ENCODE peak calls at places on chromosomes 6 and 20, in nine cellular contexts. S is HT1080; E is ecto neural progenitor cell; Z is brain microvascular endothelial cell; Q is NCI-H510A treated with DMSO at 0.1 percent for 48 hours; C is skeletal muscle cell; M is DMS153; W is KG1; P is activated naive CD8-positive, alpha-beta T cell treated with anti-CD3 and anti-CD28 coated beads, Interleukin-2, amount 50 U/mL, for 24 hours. A is an unnamed sample.

GRCh38 chr6:27684264-27685211 is 211.6 kb upstream of the ZNF184 start:
- DNase-seq in S (peak), E (peak), Z (peak), Q (peak), C (no peak), M (peak), W (peak), P (peak), A (peak)

GRCh38 chr6:53014034-53014433 is 18.9 kb upstream of the GSTA4 start:
- DNase-seq in S (no peak), E (no peak), Z (no peak), Q (no peak), C (no peak), M (no peak), W (no peak), P (no peak), A (peak)

GRCh38 chr6:168315626-168316025 is 4.0 kb downstream of the DACT2 start:
- DNase-seq in S (no peak), E (no peak), Z (no peak), Q (peak), C (no peak), M (no peak), W (no peak), P (no peak), A (no peak)

GRCh38 chr6:43796910-43797890 is 27.2 kb downstream of the VEGFA start:
- DNase-seq in S (no peak), E (no peak), Z (no peak), Q (no peak), C (no peak), M (no peak), W (no peak), P (no peak), A (no peak)

GRCh38 chr6:56958481-56958880 is 3.6 kb downstream of the BEND6 start:
- DNase-seq in S (peak), E (no peak), Z (no peak), Q (no peak), C (no peak), M (no peak), W (no peak), P (no peak), A (no peak)

GRCh38 chr6:112571886-112572285 is 224.8 kb downstream of the RFPL4B start:
- DNase-seq in S (no peak), E (no peak), Z (no peak), Q (no peak), C (no peak), M (no peak), W (no peak), P (no peak), A (peak)

GRCh38 chr20:39829713-39830112 is 859.3 kb downstream of the MAFB start:
- DNase-seq in S (no peak), E (no peak), Z (no peak), Q (no peak), C (no peak), M (no peak), W (no peak), P (no peak), A (no peak)

GRCh38 chr6:3542032-3542640 is 85.3 kb upstream of the SLC22A23 start:
- DNase-seq in S (no peak), E (peak), Z (no peak), Q (peak), C (no peak), M (peak), W (no peak), P (no peak), A (no peak)

GRCh38 chr6:112100561-112100960 is 13.2 kb downstream of the FAM229B start:
- DNase-seq in S (no peak), E (no peak), Z (no peak), Q (no peak), C (no peak), M (no peak), W (no peak), P (no peak), A (no peak)

GRCh38 chr20:5078399-5078958 is 41.3 kb downstream of the PCNA start:
- DNase-seq in S (peak), E (no peak), Z (peak), Q (peak), C (no peak), M (no peak), W (peak), P (peak), A (no peak)

GRCh38 chr6:73134588-73134987 is 90.7 kb downstream of the KHDC1L start:
- DNase-seq in S (peak), E (peak), Z (peak), Q (no peak), C (no peak), M (no peak), W (no peak), P (peak), A (no peak)

GRCh38 chr6:159654483-159655098 is 38.5 kb downstream of the SOD2 start:
- DNase-seq in S (peak), E (peak), Z (no peak), Q (peak), C (peak), M (peak), W (peak), P (no peak), A (no peak)

GRCh38 chr20:25008388-25009217 is 16.1 kb upstream of the APMAP start:
- DNase-seq in S (no peak), E (no peak), Z (no peak), Q (no peak), C (no peak), M (no peak), W (no peak), P (no peak), A (no peak)

A was measured in AG04449.